ENCODE peak calls at places on chromosome 17, in ten cellular contexts. M, F, V, L, K, Q, Y, J, Z and U are unnamed samples. For H3K4me1, the result is how much of the 10 kb centered on the place peaks cover.

GRCh38 chr17:7393613-7394451 is 493 bp downstream of the PLSCR3 start:
- DNase-seq in M (no peak), F (peak), V (no peak), L (peak), K (no peak), Q (no peak), Y (peak), J (no peak), Z (no peak), U (no peak)

GRCh38 chr17:29158515-29159275 is 21.5 kb downstream of the MYO18A start:
- DNase-seq in M (no peak), F (no peak), V (no peak), L (no peak), K (no peak), Q (peak), Y (no peak), J (peak), Z (no peak), U (no peak)

GRCh38 chr17:17792551-17793377 is 44.0 kb downstream of the SREBF1 start:
- DNase-seq in M (no peak), F (no peak), V (no peak), L (no peak), K (no peak), Q (no peak), Y (no peak), J (peak), Z (no peak), U (no peak)

GRCh38 chr17:17017343-17018014 is 24.8 kb upstream of the MPRIP start:
- DNase-seq in M (no peak), F (no peak), V (no peak), L (no peak), K (no peak), Q (peak), Y (peak), J (no peak), Z (no peak), U (no peak)

GRCh38 chr17:81397314-81398169 is 2.3 kb downstream of the BAHCC1 start:
- DNase-seq in M (no peak), F (peak), V (peak), L (peak), K (peak), Q (peak), Y (no peak), J (peak), Z (no peak), U (no peak)

GRCh38 chr17:2053380-2054261 is 1.3 kb upstream of the HIC1 start:
- DNase-seq in M (no peak), F (peak), V (no peak), L (peak), K (no peak), Q (peak), Y (no peak), J (peak), Z (peak), U (no peak)

GRCh38 chr17:83191388-83192160 is 112.2 kb downstream of the METRNL start:
- DNase-seq in M (peak), F (no peak), V (no peak), L (no peak), K (peak), Q (peak), Y (peak), J (no peak), Z (no peak), U (no peak)

GRCh38 chr17:5379351-5380107 is 39.9 kb downstream of the NUP88 start:
- DNase-seq in M (no peak), F (no peak), V (no peak), L (no peak), K (no peak), Q (no peak), Y (no peak), J (no peak), Z (no peak), U (no peak)

GRCh38 chr17:33033176-33033575 is 41.5 kb downstream of the SPACA3 start:
- DNase-seq in M (no peak), F (no peak), V (no peak), L (no peak), K (no peak), Q (no peak), Y (no peak), J (no peak), Z (no peak), U (no peak)

GRCh38 chr17:61247438-61247837 is 152.2 kb upstream of the TBX2 start:
- DNase-seq in M (peak), F (no peak), V (no peak), L (no peak), K (no peak), Q (no peak), Y (no peak), J (peak), Z (peak), U (no peak)

GRCh38 chr17:55728361-55728760 is 5.7 kb upstream of the TMEM100 start:
- DNase-seq in M (no peak), F (no peak), V (no peak), L (no peak), K (no peak), Q (no peak), Y (no peak), J (no peak), Z (no peak), U (no peak)

DNA sequence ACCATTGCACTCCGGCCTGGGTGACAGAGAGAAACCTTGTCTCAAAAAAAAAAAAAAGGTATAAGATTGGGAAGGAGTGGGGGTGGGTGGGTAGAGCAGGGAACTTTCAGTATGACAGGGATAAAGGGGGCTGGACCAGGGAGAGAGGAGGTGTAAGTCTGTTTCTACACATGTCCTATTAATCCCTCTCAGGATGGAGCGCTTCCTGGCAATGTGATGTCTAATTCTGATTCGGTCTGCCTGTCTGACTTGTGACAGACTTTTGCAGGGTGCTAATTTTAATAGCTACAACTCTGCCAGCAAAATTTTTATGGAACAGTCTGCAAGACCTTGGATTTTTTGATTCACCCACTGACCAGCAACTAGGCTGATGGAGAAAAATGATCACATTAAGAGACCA is 53.8 kb upstream of the SLC25A19 start:
- DNase-seq in M (no peak), F (no peak), V (no peak), L (no peak), K (no peak), Q (no peak), Y (no peak), J (no peak), Z (no peak), U (no peak)
- H3K27ac ChIP-seq in M (no peak), F (no peak), V (no peak), L (no peak), K (no peak), Q (no peak), Y (no peak), J (no peak), Z (no peak), U (no peak)

DNA sequence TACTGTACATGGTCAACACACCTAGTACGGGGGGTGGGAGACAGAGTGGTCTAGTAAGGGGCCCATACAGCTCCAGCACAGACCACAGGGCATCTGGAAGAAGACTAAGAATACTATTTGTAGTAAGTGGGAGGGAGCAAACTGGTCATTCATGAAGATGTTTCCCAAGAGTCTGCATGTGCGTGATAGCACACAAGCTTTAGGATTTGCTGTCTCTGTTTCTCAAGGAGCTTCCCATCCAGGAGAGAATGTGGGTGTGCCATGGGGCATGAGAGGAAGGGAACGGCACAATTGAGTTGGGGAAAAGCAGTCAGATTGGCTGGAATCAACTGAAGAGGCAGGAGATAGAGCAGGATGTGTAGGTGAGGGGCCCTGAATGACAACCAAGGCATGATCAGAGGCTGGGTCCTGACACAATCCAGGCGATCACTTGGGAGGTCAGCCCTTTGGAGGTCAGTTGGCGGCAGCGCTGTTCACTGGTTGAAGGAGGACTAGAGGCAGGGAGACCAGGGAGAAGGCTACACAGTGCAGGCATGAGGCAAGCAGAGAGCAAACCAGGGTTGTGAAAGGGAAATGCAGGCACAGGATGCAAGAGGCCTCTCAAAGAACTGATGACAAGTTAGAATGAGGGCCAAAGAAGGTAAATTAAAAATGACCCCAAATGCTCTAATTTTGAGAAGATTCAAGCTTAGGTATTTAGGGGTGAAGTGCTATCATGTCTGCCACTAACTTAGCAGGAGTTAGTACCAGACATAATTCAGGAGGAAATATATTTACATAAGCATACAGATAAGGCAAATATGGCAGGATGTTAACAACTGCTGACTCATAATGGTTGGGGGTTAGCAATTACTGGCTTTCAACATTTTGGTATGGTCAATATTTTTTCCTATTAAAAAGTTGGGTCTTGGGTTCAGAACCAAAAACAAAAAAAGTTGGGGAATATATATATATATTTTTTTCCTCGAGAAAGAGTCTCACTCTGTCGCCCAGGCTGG is 10.3 kb downstream of the UBE2O start:
- DNase-seq in M (no peak), F (no peak), V (no peak), L (no peak), K (no peak), Q (no peak), Y (no peak), J (peak), Z (no peak), U (no peak)
- H3K4me1 ChIP-seq in M (under half), F (under half), V (under half), L (under half), K (under half), Q (under half), Y (under half), J (under half), Z (under half), U (under half)

GRCh38 chr17:8504460-8505207 is 69.0 kb downstream of the NDEL1 start:
- DNase-seq in M (no peak), F (no peak), V (no peak), L (no peak), K (no peak), Q (no peak), Y (no peak), J (no peak), Z (no peak), U (no peak)
- H3K27ac ChIP-seq in M (no peak), F (no peak), V (no peak), L (no peak), K (no peak), Q (no peak), Y (no peak), J (peak), Z (no peak), U (no peak)

GRCh38 chr17:14331982-14332298 is 31.1 kb downstream of the HS3ST3B1 start:
- DNase-seq in M (no peak), F (no peak), V (no peak), L (no peak), K (no peak), Q (no peak), Y (no peak), J (no peak), Z (no peak), U (no peak)

GRCh38 chr17:14332331-14332730 is 31.4 kb downstream of the HS3ST3B1 start:
- DNase-seq in M (no peak), F (no peak), V (no peak), L (no peak), K (no peak), Q (no peak), Y (no peak), J (no peak), Z (no peak), U (no peak)

GRCh38 chr17:14331200-14331981 is 30.5 kb downstream of the HS3ST3B1 start:
- DNase-seq in M (no peak), F (no peak), V (peak), L (no peak), K (no peak), Q (no peak), Y (no peak), J (no peak), Z (no peak), U (no peak)

GRCh38 chr17:14329900-14330491 is 29.1 kb downstream of the HS3ST3B1 start:
- DNase-seq in M (no peak), F (no peak), V (no peak), L (no peak), K (no peak), Q (no peak), Y (no peak), J (no peak), Z (no peak), U (no peak)

GRCh38 chr17:14330492-14330920 is 29.6 kb downstream of the HS3ST3B1 start:
- DNase-seq in M (no peak), F (no peak), V (peak), L (peak), K (no peak), Q (no peak), Y (no peak), J (no peak), Z (no peak), U (no peak)
- H3K4me1 ChIP-seq in M (under half), F (under half), V (under half), L (under half), K (under half), Q (under half), Y (under half), J (under half), Z (under half), U (under half)

GRCh38 chr17:35588196-35588920 is 1.2 kb downstream of the AP2B1 start:
- DNase-seq in M (no peak), F (peak), V (no peak), L (no peak), K (no peak), Q (no peak), Y (no peak), J (peak), Z (no peak), U (peak)
- H3K27ac ChIP-seq in M (peak), F (peak), V (no peak), L (peak), K (no peak), Q (peak), Y (peak), J (peak), Z (no peak), U (peak)

DNA sequence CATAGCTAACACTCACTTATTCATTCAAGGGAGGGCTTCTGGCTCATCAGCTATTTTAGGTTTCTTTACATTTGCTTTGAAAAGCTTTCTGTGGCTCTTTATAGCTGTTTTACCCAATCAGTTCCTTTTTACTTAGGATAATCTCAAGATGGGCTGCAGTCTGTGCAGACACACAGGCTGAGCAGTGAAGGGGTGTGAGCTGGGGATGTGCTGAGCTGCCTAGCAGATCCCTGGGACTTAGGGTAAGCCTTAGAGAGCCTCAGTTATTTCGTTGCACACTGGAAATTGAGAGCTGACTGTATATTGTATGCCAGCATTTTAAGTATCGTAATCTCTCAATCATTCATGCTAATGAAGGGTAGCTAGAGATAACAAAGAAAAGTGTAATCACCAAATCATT is 30.2 kb upstream of the NOL11 start:
- DNase-seq in M (no peak), F (no peak), V (no peak), L (no peak), K (no peak), Q (no peak), Y (no peak), J (no peak), Z (no peak), U (no peak)
- H3K4me1 ChIP-seq in M (under half), F (under half), V (under half), L (under half), K (under half), Q (under half), Y (under half), J (under half), Z (under half), U (under half)

GRCh38 chr17:76501827-76502307 is 644 bp upstream of the RHBDF2 start:
- DNase-seq in M (no peak), F (no peak), V (no peak), L (no peak), K (peak), Q (no peak), Y (no peak), J (no peak), Z (no peak), U (no peak)
- H3K27ac ChIP-seq in M (peak), F (peak), V (no peak), L (peak), K (peak), Q (peak), Y (peak), J (peak), Z (peak), U (peak)

DNA sequence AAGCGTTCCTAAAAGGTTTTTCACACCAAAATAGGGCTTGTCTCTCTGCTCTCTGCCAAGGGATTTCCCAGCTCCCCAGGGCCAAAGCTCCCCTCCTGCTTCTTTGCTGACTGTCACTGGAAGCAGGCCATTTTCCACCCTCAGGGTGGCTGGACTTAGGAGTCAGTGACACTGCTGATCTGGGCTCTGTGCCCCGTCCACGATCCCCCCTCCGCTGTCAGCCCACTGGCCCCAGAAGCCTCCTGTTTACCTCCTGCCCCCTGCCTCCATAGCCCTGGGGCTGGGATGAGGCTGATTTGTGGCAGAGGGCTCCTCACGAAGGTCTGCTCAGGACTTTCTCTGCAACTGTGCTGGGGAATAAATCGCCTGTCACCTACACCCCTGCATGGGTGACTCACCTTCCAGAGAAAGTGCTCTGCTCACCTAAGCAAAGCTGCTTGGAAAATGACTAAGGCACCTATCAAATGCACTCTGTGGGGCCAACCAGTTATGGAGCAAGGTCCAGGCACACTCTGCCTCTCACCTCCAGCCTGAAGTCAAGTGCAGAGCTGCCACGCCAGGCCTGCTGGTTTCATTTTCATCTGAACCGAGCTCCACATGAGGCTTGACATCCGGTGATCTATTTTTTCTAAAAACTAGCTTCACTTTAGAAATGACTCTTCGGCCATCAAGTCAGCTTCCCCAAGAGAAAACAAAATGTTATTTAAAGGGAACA is 4.9 kb downstream of the MAP3K14 start:
- DNase-seq in M (peak), F (peak), V (no peak), L (peak), K (peak), Q (peak), Y (peak), J (peak), Z (peak), U (peak)
- H3K4me1 ChIP-seq in M (under half), F (half or more), V (under half), L (half or more), K (half or more), Q (half or more), Y (half or more), J (under half), Z (half or more), U (half or more)